ENCODE peak calls at places on chromosomes 11 and 22, in ten cellular contexts. Y is A549, Z is GM13976, Q is tibial artery, B is fibroblast of mammary gland, W is stomach, A is psoas muscle, X is lung, G is thoracic aorta, K is GM12865. R is an unnamed sample.

GRCh38 chr11:120245434-120245833 is 5.5 kb downstream of the POU2F3 start:
- DNase-seq in Y (no peak), Z (no peak), Q (no peak), B (no peak), W (no peak), A (no peak), X (no peak), G (no peak), K (no peak), R (no peak)

GRCh38 chr11:114479331-114479730 is 40.1 kb downstream of the REXO2 start:
- DNase-seq in Y (no peak), Z (no peak), Q (no peak), B (peak), W (no peak), A (no peak), X (no peak), G (no peak), K (no peak), R (no peak)

GRCh38 chr11:109865558-109866186 is 227.5 kb upstream of the ZC3H12C start:
- DNase-seq in Y (no peak), Z (no peak), Q (no peak), B (no peak), W (no peak), A (no peak), X (no peak), G (no peak), K (peak), R (peak)

GRCh38 chr11:71418643-71419042 is 29.6 kb downstream of the DHCR7 start:
- DNase-seq in Y (no peak), Z (peak), Q (no peak), B (no peak), W (no peak), A (no peak), X (no peak), G (no peak), K (peak), R (no peak)

GRCh38 chr11:72681226-72682153 is 7.3 kb upstream of the PDE2A start:
- DNase-seq in Y (no peak), Z (no peak), Q (no peak), B (peak), W (no peak), A (no peak), X (no peak), G (no peak), K (no peak), R (no peak)

GRCh38 chr11:1158681-1159525 is 1.1 kb downstream of the MUC5AC start:
- DNase-seq in Y (no peak), Z (peak), Q (peak), B (no peak), W (peak), A (peak), X (no peak), G (no peak), K (no peak), R (peak)

GRCh38 chr11:129372609-129373488 is 2.8 kb upstream of the BARX2 start:
- DNase-seq in Y (no peak), Z (peak), Q (no peak), B (no peak), W (no peak), A (no peak), X (no peak), G (no peak), K (no peak), R (no peak)

GRCh38 chr11:134287561-134287960 is 11.4 kb downstream of the GLB1L3 start:
- DNase-seq in Y (no peak), Z (no peak), Q (no peak), B (no peak), W (no peak), A (no peak), X (no peak), G (no peak), K (no peak), R (no peak)

GRCh38 chr11:126211236-126212088 is at the start of the genes FAM118B and RPUSD4:
- DNase-seq in Y (peak), Z (peak), Q (peak), B (peak), W (peak), A (peak), X (peak), G (peak), K (peak), R (peak)

GRCh38 chr11:19651654-19652053 is 61.0 kb upstream of the NAV2 start:
- DNase-seq in Y (no peak), Z (no peak), Q (no peak), B (no peak), W (no peak), A (no peak), X (no peak), G (no peak), K (no peak), R (no peak)

GRCh38 chr11:95093548-95093947 is 3.9 kb downstream of the ENDOD1 start:
- DNase-seq in Y (no peak), Z (no peak), Q (no peak), B (no peak), W (no peak), A (no peak), X (no peak), G (no peak), K (peak), R (no peak)

GRCh38 chr22:42645341-42645937 is 3.8 kb downstream of the CYB5R3 start:
- DNase-seq in Y (no peak), Z (no peak), Q (no peak), B (no peak), W (peak), A (peak), X (no peak), G (no peak), K (no peak), R (no peak)

GRCh38 chr11:131278472-131278871 is 91.9 kb upstream of the NTM start:
- DNase-seq in Y (no peak), Z (no peak), Q (no peak), B (no peak), W (no peak), A (no peak), X (no peak), G (no peak), K (no peak), R (no peak)

GRCh38 chr22:35155403-35156025 is 89.6 kb downstream of the ISX start:
- DNase-seq in Y (no peak), Z (no peak), Q (no peak), B (peak), W (no peak), A (no peak), X (no peak), G (no peak), K (no peak), R (no peak)
- TF ChIP-seq CTCF in Y (no peak), Z (no peak), Q (no peak), B (peak), W (no peak), A (no peak), X (no peak), G (no peak), K (peak), R (no peak)

DNA sequence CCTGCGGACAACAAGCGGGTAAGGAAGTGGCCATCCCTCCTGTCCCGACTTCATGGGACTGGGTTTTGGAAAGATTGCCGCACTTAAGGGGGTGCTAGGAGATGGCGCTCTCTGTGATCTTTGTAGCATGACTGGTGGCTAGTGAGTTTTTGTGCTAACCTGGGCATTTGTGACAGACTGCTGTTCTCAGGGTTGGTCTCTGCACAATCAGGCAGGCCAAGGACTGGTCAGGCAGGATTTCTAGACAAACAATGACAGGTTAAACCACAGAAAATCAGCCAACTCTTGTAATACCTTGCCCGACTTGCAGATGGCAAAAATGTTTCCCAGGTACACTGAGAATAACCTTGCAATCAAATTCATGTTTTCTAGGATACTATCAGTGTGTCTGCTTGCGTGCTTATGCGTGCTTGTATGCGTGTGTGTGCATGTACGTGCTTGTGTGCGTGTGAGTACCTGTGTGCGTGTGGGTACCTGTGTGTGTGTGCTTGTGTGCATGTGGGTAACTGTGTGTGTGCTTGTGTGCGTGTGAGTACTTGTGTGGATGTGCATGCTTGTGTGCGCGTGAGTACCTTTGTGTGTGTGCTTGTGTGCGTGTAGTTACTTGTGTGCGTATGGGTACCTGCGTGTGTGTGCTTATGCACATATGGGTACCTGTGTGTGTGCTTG is 25.6 kb upstream of the SORL1-AS1 start:
- DNase-seq in Y (no peak), Z (no peak), Q (no peak), B (no peak), W (peak), A (no peak), X (no peak), G (no peak), K (no peak), R (peak)
- TF ChIP-seq CTCF in Y (no peak), Z (no peak), Q (no peak), B (no peak), W (no peak), A (no peak), X (no peak), G (no peak), K (no peak), R (no peak)

DNA sequence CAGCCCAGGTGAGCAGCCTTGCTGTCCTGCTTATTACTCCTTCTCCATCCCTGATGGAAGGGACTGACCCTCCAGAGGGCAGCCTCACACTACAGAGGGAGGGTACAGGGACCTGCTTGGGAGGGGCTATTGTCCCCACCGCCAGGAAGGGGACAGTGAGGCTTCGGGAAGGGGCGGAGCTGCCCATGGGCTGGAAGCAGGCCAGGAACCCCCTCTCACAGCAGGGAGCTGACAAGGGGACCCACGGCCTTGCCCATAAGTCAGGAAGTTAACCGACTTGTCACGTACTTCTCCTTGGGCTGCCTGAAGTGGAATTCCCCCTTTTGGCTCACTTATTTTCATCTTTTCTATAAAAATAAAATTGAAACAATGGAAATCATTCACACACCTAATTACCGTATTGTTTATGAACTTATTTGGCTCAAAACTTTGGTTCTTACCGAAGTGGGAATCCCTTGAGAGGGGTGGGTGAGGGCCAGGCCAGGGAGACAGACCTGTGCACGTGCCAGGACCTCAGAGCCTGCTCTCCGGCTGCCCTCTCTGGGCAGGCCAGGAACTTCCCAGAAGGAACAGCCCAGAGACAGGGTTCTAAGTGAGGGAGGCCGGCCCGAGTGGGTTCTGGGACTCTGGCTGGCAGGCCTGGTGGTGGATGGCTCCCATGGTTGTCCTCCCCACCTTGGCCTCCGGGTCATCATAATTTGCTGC is 5.8 kb downstream of the MGAT3 start:
- DNase-seq in Y (no peak), Z (peak), Q (no peak), B (no peak), W (no peak), A (no peak), X (no peak), G (no peak), K (peak), R (peak)
- TF ChIP-seq CTCF in Y (no peak), Z (peak), Q (no peak), B (no peak), W (no peak), A (peak), X (peak), G (no peak), K (no peak), R (no peak)

DNA sequence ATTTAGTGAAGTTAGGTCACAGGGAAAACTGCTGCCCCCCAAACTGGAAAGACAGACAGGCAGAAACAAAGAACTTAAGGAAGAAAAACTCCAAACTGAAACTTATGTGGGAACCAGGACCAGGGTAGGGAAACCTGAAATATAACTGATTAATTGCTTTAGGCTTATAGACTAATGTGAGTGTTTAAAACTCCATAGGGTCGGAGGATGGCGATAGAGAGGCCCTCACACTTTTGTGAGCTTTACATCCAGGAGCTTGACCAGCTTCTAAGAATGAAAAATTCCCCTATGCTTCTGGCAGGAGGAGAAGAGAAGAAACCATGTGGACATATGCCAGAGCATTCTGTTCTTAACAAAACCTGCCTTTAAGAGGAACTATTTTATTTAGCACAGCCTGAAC is 598.6 kb downstream of the NELL1 start:
- DNase-seq in Y (no peak), Z (no peak), Q (no peak), B (no peak), W (no peak), A (no peak), X (no peak), G (no peak), K (no peak), R (no peak)
- TF ChIP-seq CTCF in Y (no peak), Z (no peak), Q (no peak), B (no peak), W (no peak), A (no peak), X (no peak), G (no peak), K (no peak), R (no peak)

DNA sequence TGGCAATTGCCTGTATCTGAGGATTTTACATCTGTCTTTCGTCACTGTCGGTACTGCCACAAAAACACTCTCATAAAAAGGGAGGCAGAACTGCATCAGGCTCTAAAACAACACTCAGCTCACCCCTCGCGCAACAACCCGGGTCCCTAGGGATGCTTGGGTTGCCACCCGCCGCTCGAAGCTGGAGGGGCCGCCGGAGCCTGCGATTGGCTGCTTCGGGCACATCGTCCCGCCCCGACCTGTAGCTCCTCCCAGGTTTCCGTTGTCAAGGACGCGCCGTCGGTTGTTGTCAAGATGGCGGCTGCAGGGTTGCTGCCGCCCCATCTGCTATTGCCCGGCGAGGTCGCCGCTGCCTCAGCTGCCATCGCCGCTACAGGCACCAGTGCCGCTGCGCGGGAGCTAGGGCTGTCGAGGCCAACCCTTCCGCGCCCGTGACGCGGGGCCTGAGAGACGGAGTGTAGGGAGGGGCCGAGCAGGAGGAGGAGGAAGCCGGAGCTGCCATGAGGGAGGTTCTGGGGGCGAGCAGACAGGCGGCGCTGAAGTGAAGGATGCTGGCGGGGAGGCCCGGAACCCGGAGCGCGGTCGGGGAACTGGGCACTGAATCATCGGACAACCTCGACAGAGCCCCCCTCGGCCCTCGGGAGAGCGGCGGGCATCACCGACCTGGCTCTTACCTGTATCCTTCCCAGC is at the start of gene CEP126:
- DNase-seq in Y (peak), Z (peak), Q (peak), B (peak), W (peak), A (peak), X (peak), G (peak), K (peak), R (peak)
- TF ChIP-seq CTCF in Y (peak), Z (no peak), Q (no peak), B (peak), W (peak), A (peak), X (no peak), G (peak), K (no peak), R (no peak)

GRCh38 chr22:39216143-39216490 is 28.7 kb downstream of the PDGFB start:
- DNase-seq in Y (no peak), Z (no peak), Q (peak), B (no peak), W (no peak), A (no peak), X (no peak), G (no peak), K (no peak), R (no peak)
- TF ChIP-seq CTCF in Y (no peak), Z (no peak), Q (no peak), B (no peak), W (no peak), A (no peak), X (no peak), G (no peak), K (no peak), R (no peak)

DNA sequence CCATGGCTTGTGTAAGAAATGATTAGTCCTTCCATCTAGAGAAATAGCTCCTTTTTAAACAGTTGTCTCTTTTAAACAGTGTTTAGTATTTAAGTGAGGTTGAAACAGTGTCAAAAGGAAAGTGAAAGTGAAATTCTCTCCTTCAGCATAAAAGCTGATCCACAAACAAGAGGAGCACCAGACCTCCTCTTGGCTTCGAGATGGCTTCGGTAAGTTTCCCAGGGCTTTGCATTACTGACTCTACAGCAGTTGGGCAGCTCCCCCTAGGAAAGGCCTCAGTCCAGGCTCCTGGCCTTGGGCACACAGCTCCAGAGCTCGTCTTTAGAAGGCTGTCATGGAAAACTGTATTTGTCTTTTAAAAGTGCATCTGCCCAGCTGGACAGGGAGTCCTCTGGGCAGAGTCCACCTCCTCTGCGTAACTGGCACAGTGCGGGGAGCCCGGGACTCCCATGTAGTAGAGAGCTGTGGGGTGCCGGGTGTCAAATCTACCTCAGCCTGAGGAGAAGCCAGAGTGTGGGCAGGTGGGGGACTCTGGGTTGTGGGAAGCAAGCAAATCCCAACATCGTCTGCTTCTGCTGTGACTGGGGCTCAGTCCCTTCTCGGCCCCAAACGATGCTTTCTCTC is at the start of gene PLAAT4:
- DNase-seq in Y (no peak), Z (peak), Q (peak), B (peak), W (peak), A (no peak), X (peak), G (no peak), K (peak), R (peak)
- TF ChIP-seq CTCF in Y (no peak), Z (no peak), Q (no peak), B (no peak), W (no peak), A (no peak), X (no peak), G (no peak), K (no peak), R (no peak)

DNA sequence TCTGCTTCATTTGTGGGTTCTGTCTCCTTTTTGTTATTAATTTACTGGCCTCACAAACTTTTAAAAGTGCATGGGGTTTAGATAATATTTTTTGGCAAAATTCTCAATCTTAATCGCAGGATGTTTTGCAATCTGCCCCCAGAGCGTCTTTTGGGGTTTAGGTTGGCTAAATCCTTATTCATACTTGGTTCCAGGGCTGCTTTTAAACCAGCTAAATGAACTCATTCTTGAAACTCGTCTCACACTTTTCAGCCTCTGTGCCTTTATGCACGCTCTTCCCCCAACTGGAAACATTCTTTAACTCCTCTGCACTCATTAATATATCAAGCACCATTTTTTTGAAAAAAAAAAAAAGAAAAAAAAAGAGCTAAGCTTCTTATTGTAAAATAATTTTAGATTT is 131.7 kb downstream of the KIF18A start:
- DNase-seq in Y (no peak), Z (no peak), Q (no peak), B (peak), W (no peak), A (no peak), X (no peak), G (no peak), K (no peak), R (no peak)
- TF ChIP-seq CTCF in Y (no peak), Z (no peak), Q (no peak), B (no peak), W (no peak), A (no peak), X (no peak), G (no peak), K (no peak), R (no peak)

DNA sequence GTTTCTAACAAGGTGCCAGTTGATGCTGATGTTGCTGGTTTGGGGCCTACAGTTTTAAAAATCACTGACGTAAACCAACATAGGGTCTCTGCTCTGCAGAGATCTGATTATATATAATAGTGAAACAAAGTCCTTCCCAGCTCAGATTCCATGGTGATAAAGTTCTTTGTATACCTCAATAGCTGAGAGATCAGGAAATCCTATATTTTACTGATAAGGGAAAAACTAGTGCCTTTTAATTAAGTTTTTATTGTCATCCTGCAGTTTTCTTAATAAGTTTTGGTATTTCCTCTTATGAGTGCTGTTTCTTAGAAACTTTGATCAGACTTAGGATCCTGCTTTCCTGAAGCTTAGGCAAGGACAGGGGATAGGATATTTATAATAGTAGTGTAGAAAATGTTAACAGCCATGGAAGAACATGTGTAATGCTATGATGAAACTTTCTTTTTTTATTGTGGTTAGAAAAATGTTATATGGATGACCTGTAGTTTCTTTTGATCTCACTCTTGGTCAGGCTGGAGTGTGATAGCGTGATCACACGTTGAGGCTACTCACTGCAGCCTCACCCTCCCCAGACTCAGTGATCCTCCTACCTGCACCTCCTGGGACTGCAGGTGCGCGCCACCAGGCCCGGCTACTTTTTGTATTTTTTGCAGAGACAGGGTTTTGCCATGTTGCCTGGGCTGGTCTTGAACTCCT is 14.1 kb downstream of the CAPRIN1 start:
- DNase-seq in Y (no peak), Z (no peak), Q (no peak), B (peak), W (no peak), A (no peak), X (no peak), G (no peak), K (no peak), R (no peak)
- TF ChIP-seq CTCF in Y (no peak), Z (no peak), Q (no peak), B (peak), W (no peak), A (peak), X (no peak), G (no peak), K (no peak), R (no peak)

R was measured in Calu3.